ENCODE peak calls at places on chromosomes 2 and 18, in eight cellular contexts. Z, I, C, G, A, M, N and D are unnamed samples.

GRCh38 chr2:212245868-212246267 is 292.7 kb downstream of the ERBB4 start:
- DNase-seq in N (no peak), C (no peak), M (no peak), A (no peak), I (no peak), Z (no peak), G (no peak), D (no peak)

GRCh38 chr2:238457927-238458324 is 31.2 kb downstream of the ASB1 start:
- DNase-seq in N (no peak), G (no peak), I (no peak), M (no peak), Z (no peak), C (no peak), A (no peak), D (no peak)

GRCh38 chr2:112646102-112646719 is 472 bp downstream of the SLC20A1 start:
- DNase-seq in N (no peak), Z (no peak), C (no peak), A (peak; percentile 73), M (peak; percentile 57), I (no peak), G (no peak), D (no peak)

GRCh38 chr18:1094408-1094807 is 189.7 kb downstream of the ADCYAP1 start:
- DNase-seq in C (peak; percentile 83), M (no peak), G (no peak), N (no peak), Z (no peak), I (no peak), A (no peak), D (no peak)

GRCh38 chr18:75211721-75212625 is 1.4 kb downstream of the TSHZ1 start:
- DNase-seq in M (peak; percentile 71), A (peak; percentile 72), G (no peak), C (no peak), I (peak; percentile 89), Z (peak; percentile 19), N (no peak), D (peak; percentile 57)

GRCh38 chr2:85577386-85578242 is at the start of gene VAMP8:
- DNase-seq in G (no peak), I (peak; percentile 91), N (no peak), A (no peak), C (no peak), Z (no peak), M (no peak), D (no peak)

GRCh38 chr2:161414385-161415040 is 1.6 kb upstream of the TBR1 start:
- DNase-seq in N (no peak), A (peak; percentile 80), Z (peak; percentile 11), G (peak; percentile 26), M (no peak), C (peak; percentile 20), I (peak; percentile 76), D (no peak)

GRCh38 chr18:52685316-52685715 is 345.3 kb downstream of the DCC start:
- DNase-seq in Z (no peak), I (no peak), N (no peak), G (no peak), A (no peak), C (no peak), M (no peak), D (no peak)

GRCh38 chr18:28411806-28412205 is 234.9 kb upstream of the CDH2 start:
- DNase-seq in M (no peak), N (no peak), G (no peak), A (no peak), C (peak; percentile 78), Z (no peak), I (no peak), D (peak; percentile 59)

DNA sequence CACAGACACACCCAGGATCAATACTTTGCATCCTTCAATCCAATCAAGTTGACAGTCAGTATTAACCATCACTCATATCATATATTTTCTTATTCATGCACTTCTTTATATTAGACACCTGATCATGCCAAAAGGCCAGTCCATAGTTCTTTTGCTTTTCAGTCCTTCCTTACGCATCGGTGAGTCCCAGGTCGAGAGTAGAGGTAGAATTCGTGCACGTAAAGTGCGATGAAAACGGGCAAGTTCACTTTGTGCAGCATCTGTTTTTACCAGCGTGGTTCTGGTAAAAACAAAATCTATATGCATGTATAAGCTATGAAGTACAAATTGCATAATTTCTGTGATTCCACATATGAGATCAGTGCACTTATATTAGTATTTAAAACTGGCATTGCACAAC is 1.2 kb upstream of the COPS8 start:
- DNase-seq in A (no peak), N (no peak), I (no peak), Z (no peak), C (no peak), M (no peak), G (no peak), D (no peak)
- H3K4me3 ChIP-seq in A (peak overlapping the region; percentile 77), N (no peak overlapping the region), I (no peak overlapping the region), Z (no peak overlapping the region), C (peak overlapping the region; percentile 92), M (no peak overlapping the region), G (peak overlapping the region; percentile 87), D (peak overlapping the region; percentile 83)

DNA sequence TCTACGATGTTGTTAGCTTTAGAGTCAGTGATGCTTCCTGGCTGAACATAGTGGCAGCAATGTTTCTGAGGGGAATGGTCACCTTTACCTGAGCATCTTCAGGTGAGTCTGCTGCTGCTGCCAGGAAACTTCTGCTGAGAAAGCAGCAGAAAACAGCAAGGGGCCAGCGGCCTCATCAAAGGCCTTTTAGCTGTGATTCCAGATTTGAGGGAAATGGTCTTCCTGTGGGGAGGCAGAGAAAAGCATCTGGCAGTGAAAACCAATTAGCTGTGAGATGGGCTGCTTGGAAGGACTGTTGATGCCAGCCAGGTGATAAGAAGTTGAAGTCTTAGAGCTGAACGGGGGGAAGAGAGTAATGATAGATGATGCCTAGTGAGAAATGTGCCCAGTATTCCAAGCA is 37.3 kb downstream of the CRIM1 start:
- DNase-seq in G (no peak), M (no peak), C (no peak), Z (no peak), N (no peak), I (no peak), A (no peak), D (no peak)
- H3K4me1 ChIP-seq in G (peaks cover 15% of the 10 kb centered on the region), M (peaks cover 13% of the 10 kb centered on the region), C (peaks cover 29% of the 10 kb centered on the region), Z (peaks cover 28% of the 10 kb centered on the region), N (peaks cover 11% of the 10 kb centered on the region), I (peaks cover 27% of the 10 kb centered on the region), A (peaks cover 78% of the 10 kb centered on the region), D (peaks cover 3% of the 10 kb centered on the region)

DNA sequence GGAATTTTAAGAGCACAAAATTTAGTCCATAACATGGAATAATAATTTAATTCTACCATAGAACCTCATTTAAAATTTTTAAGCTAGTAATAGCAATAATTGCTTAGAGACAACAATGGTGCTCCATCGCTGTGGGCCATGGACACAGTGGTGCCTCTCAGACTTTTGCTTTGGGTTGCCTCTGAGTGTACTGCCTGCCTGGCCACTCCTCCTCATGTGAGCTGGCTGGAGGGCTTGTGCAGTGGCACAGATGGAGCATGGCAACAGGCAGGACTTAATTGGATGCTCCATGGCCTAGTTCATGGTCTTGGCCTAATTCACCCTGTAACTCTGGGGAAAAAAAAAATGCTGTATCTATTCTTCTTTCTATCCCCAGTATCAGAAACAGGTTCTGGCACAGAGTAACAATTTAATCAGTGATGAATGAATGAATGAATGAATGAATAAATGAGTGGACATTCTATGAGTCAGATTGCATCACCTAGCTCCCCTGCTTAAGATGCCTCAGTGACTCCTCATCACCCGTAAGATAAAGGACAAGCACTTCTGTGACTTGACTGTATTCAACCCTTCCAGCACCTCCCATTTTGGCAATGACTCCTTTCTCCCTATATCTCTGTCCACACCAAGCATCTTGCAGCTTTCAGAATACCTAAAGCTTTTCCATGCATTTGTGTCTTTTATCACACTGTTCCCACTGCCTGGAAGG is 211.8 kb upstream of the SLC14A2 start:
- DNase-seq in N (no peak), M (no peak), G (no peak), I (no peak), C (peak; percentile 13), Z (no peak), A (no peak), D (no peak)
- TF ChIP-seq CTCF in N (no peak), M (no peak), G (no peak), I (no peak), C (no peak), Z (no peak), A (no peak), D (no peak)

GRCh38 chr2:190881074-190881479 is 456 bp downstream of the GLS start:
- DNase-seq in G (no peak), N (no peak), Z (no peak), M (no peak), A (peak; percentile 64), C (no peak), I (no peak), D (no peak)

GRCh38 chr2:190880374-190881073 is at the start of gene GLS:
- DNase-seq in N (peak; percentile 93), Z (peak; percentile 96), I (peak; percentile 98), M (peak; percentile 99), G (peak; percentile 96), A (peak; percentile 95), C (peak; percentile 91), D (peak; percentile 96)

GRCh38 chr2:190882327-190882766 is 1.7 kb downstream of the GLS start:
- DNase-seq in A (no peak), Z (no peak), G (no peak), N (no peak), I (no peak), M (no peak), C (no peak), D (no peak)

GRCh38 chr2:190882831-190883582 is 2.4 kb downstream of the GLS start:
- DNase-seq in M (no peak), I (no peak), A (no peak), N (no peak), C (no peak), G (no peak), Z (no peak), D (no peak)

GRCh38 chr2:190881480-190882326 is 1.1 kb downstream of the GLS start:
- DNase-seq in N (peak; percentile 40), A (peak; percentile 82), I (peak; percentile 95), M (peak; percentile 86), Z (peak; percentile 87), G (peak; percentile 81), C (peak; percentile 68), D (peak; percentile 70)
- H3K4me3 ChIP-seq in N (peak overlapping the region; percentile 92), A (peak overlapping the region; percentile 74), I (peak overlapping the region; percentile 95), M (peak overlapping the region; percentile 72), Z (peak overlapping the region; percentile 66), G (peak overlapping the region; percentile 75), C (peak overlapping the region; percentile 93), D (peak overlapping the region; percentile 87)

GRCh38 chr18:35432565-35433001 is 55.4 kb upstream of the ZNF396 start:
- DNase-seq in C (peak; percentile 24), N (no peak), M (no peak), G (no peak), I (no peak), A (no peak), Z (no peak), D (no peak)
- H3K4me1 ChIP-seq in C (peaks cover 8% of the 10 kb centered on the region), N (no peaks in the 10 kb centered on the region), M (no peaks in the 10 kb centered on the region), G (no peaks in the 10 kb centered on the region), I (no peaks in the 10 kb centered on the region), A (no peaks in the 10 kb centered on the region), Z (no peaks in the 10 kb centered on the region), D (peaks cover 10% of the 10 kb centered on the region)

DNA sequence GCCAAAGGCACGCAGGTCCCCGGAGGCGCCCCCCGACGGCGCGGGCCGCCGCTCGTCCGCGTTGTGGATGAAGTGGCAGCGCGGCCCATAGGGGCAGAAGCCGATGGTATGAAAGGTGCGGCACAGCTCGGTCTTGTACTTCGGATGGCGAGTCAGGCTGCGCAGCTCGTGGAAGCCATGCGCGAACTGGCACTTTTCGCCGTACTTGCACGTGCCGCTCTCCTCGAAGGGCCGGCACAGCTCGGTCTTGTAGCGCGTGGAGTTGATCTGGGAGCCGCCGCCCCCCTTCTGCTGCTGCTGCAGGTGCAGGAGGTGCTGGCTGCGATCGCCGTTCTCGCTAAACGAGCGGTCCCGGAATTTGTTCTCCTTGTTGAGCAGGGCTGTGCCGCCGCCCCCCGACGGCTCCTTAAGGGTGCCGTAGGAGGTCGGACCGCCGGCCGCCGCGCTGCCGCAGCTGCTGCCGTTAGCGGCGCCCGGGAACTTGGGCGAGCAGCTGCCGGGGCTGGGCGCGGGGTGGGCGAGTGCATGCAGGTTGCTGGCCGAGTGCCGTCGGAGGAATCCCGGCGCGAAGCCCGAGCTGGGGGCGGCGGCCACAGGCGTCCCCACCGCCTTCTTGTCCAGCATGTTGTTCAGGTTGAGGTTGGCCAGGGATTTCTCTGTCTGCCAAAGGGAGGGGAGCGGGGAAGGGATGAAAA is 1.2 kb downstream of the ZFP36L2 start:
- DNase-seq in A (peak; percentile 51), C (peak; percentile 57), I (peak; percentile 92), Z (peak; percentile 64), N (peak; percentile 36), G (peak; percentile 87), M (peak; percentile 78), D (peak; percentile 55)
- TF ChIP-seq CTCF in A (no peak), C (no peak), I (no peak), Z (no peak), N (peak; percentile 3), G (no peak), M (no peak), D (no peak)